ENCODE peak calls at places on chromosome 17, in six cellular contexts. One of them, this sample, is unnamed.
A peak's percentile ranks its signal among the peaks of the same experiment; 100 is the strongest.

GRCh38 chr17:79987890-79988162 is 47.8 kb downstream of the TBC1D16 start:
- DNase-seq in breast epithelium: no peak
- DNase-seq in IMR-90: no peak
- DNase-seq in caudate nucleus: no peak
- DNase-seq in tibial artery: no peak
- DNase-seq in tibial nerve: no peak
- DNase-seq in this sample: no peak

GRCh38 chr17:71071837-71072236 is 902.5 kb downstream of the KCNJ2 start:
- DNase-seq in breast epithelium: no peak
- DNase-seq in IMR-90: peak; percentile 99
- DNase-seq in caudate nucleus: no peak
- DNase-seq in tibial artery: no peak
- DNase-seq in tibial nerve: no peak
- DNase-seq in this sample: no peak

GRCh38 chr17:59435238-59435637 is 103.8 kb downstream of the YPEL2 start:
- DNase-seq in breast epithelium: no peak
- DNase-seq in IMR-90: peak; percentile 70
- DNase-seq in caudate nucleus: no peak
- DNase-seq in tibial artery: no peak
- DNase-seq in tibial nerve: no peak
- DNase-seq in this sample: no peak

GRCh38 chr17:60269417-60269816 is 119.6 kb downstream of the CA4 start:
- DNase-seq in breast epithelium: no peak
- DNase-seq in IMR-90: no peak
- DNase-seq in caudate nucleus: no peak
- DNase-seq in tibial artery: no peak
- DNase-seq in tibial nerve: no peak
- DNase-seq in this sample: no peak

GRCh38 chr17:21445091-21445650 is 69.0 kb downstream of the KCNJ12 start:
- DNase-seq in breast epithelium: no peak
- DNase-seq in IMR-90: no peak
- DNase-seq in caudate nucleus: no peak
- DNase-seq in tibial artery: no peak
- DNase-seq in tibial nerve: no peak
- DNase-seq in this sample: no peak

GRCh38 chr17:48909796-48910195 is 1.6 kb downstream of the UBE2Z start:
- DNase-seq in breast epithelium: no peak
- DNase-seq in IMR-90: peak; percentile 27
- DNase-seq in caudate nucleus: no peak
- DNase-seq in tibial artery: no peak
- DNase-seq in tibial nerve: no peak
- DNase-seq in this sample: no peak

GRCh38 chr17:43134774-43135453 is 9.8 kb upstream of the BRCA1 start:
- DNase-seq in breast epithelium: no peak
- DNase-seq in IMR-90: no peak
- DNase-seq in caudate nucleus: no peak
- DNase-seq in tibial artery: no peak
- DNase-seq in tibial nerve: no peak
- DNase-seq in this sample: no peak

GRCh38 chr17:17497065-17497844 is 1.1 kb upstream of the RASD1 start:
- DNase-seq in breast epithelium: no peak
- DNase-seq in IMR-90: no peak
- DNase-seq in caudate nucleus: no peak
- DNase-seq in tibial artery: no peak
- DNase-seq in tibial nerve: no peak
- DNase-seq in this sample: no peak

GRCh38 chr17:43952724-43953666 is 745 bp downstream of the PYY start:
- DNase-seq in breast epithelium: no peak
- DNase-seq in IMR-90: no peak
- DNase-seq in caudate nucleus: no peak
- DNase-seq in tibial artery: no peak
- DNase-seq in tibial nerve: no peak
- DNase-seq in this sample: no peak

GRCh38 chr17:16918443-16918842 is 53.5 kb downstream of the TNFRSF13B start:
- DNase-seq in breast epithelium: no peak
- DNase-seq in IMR-90: no peak
- DNase-seq in caudate nucleus: no peak
- DNase-seq in tibial artery: no peak
- DNase-seq in tibial nerve: no peak
- DNase-seq in this sample: no peak

GRCh38 chr17:60622961-60623360 is 23.0 kb downstream of the PPM1D start:
- DNase-seq in breast epithelium: no peak
- DNase-seq in IMR-90: no peak
- DNase-seq in caudate nucleus: no peak
- DNase-seq in tibial artery: no peak
- DNase-seq in tibial nerve: no peak
- DNase-seq in this sample: no peak

GRCh38 chr17:42673885-42674754 is 2.7 kb downstream of the PLEKHH3 start:
- DNase-seq in breast epithelium: no peak
- DNase-seq in IMR-90: peak; percentile 50
- DNase-seq in caudate nucleus: no peak
- DNase-seq in tibial artery: peak; percentile 65
- DNase-seq in tibial nerve: no peak
- DNase-seq in this sample: peak; percentile 35

GRCh38 chr17:54948380-54948779 is 20.1 kb downstream of the COX11 start:
- DNase-seq in breast epithelium: no peak
- DNase-seq in IMR-90: peak; percentile 98
- DNase-seq in caudate nucleus: no peak
- DNase-seq in tibial artery: no peak
- DNase-seq in tibial nerve: no peak
- DNase-seq in this sample: no peak

GRCh38 chr17:72529386-72529785 is 408.6 kb downstream of the SOX9 start:
- DNase-seq in breast epithelium: no peak
- DNase-seq in IMR-90: no peak
- DNase-seq in caudate nucleus: no peak
- DNase-seq in tibial artery: no peak
- DNase-seq in tibial nerve: no peak
- DNase-seq in this sample: no peak

GRCh38 chr17:79465011-79466006 is 145.5 kb downstream of the RBFOX3 start:
- DNase-seq in breast epithelium: no peak
- DNase-seq in IMR-90: no peak
- DNase-seq in caudate nucleus: no peak
- DNase-seq in tibial artery: no peak
- DNase-seq in tibial nerve: no peak
- DNase-seq in this sample: no peak

GRCh38 chr17:48791128-48792032 is 25.6 kb downstream of the TTLL6 start:
- DNase-seq in breast epithelium: peak; percentile 72
- DNase-seq in IMR-90: peak; percentile 79
- DNase-seq in caudate nucleus: no peak
- DNase-seq in tibial artery: peak; percentile 79
- DNase-seq in tibial nerve: peak; percentile 87
- DNase-seq in this sample: peak; percentile 28

GRCh38 chr17:72270530-72270929 is 149.7 kb downstream of the SOX9 start:
- DNase-seq in breast epithelium: no peak
- DNase-seq in IMR-90: peak; percentile 3
- DNase-seq in caudate nucleus: no peak
- DNase-seq in tibial artery: peak; percentile 63
- DNase-seq in tibial nerve: peak; percentile 59
- DNase-seq in this sample: no peak

GRCh38 chr17:55909776-55910175 is 158.9 kb downstream of the PCTP start:
- DNase-seq in breast epithelium: no peak
- DNase-seq in IMR-90: no peak
- DNase-seq in caudate nucleus: no peak
- DNase-seq in tibial artery: no peak
- DNase-seq in tibial nerve: no peak
- DNase-seq in this sample: no peak

DNA sequence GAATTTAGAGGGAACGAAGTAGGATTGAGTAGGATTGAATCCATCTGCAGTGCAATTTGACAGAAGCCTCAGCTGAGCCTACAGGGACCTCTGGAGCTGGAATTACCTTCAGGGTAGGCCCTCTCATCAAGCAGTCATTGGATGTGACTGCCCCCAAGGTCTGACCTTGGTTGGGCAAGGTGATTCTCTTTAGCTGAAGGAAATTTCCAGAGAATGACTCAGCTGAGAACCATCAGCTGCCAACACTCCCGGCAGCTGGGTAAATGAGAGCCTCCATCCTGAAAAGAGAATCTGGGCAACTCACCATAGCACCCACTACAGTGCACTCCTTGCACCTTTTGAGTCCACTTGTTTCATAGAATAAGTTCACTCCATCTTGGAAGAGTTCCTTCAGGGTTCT is 113.5 kb upstream of the MED13 start:
- DNase-seq in breast epithelium: no peak
- DNase-seq in IMR-90: peak; percentile 33
- DNase-seq in caudate nucleus: no peak
- DNase-seq in tibial artery: no peak
- DNase-seq in tibial nerve: no peak
- DNase-seq in this sample: no peak
- H3K27ac ChIP-seq in breast epithelium: no peak overlapping the region
- H3K27ac ChIP-seq in IMR-90: no peak overlapping the region
- H3K27ac ChIP-seq in caudate nucleus: no peak overlapping the region
- H3K27ac ChIP-seq in tibial artery: no peak overlapping the region
- H3K27ac ChIP-seq in tibial nerve: no peak overlapping the region
- H3K27ac ChIP-seq in this sample: no peak overlapping the region

GRCh38 chr17:4610656-4611055 is 26.3 kb downstream of the SMTNL2 start:
- DNase-seq in breast epithelium: no peak
- DNase-seq in IMR-90: no peak
- DNase-seq in caudate nucleus: no peak
- DNase-seq in tibial artery: no peak
- DNase-seq in tibial nerve: no peak
- DNase-seq in this sample: no peak

GRCh38 chr17:4609761-4610160 is 25.4 kb downstream of the SMTNL2 start:
- DNase-seq in breast epithelium: no peak
- DNase-seq in IMR-90: no peak
- DNase-seq in caudate nucleus: no peak
- DNase-seq in tibial artery: no peak
- DNase-seq in tibial nerve: no peak
- DNase-seq in this sample: no peak

GRCh38 chr17:4607773-4608187 is 23.5 kb downstream of the SMTNL2 start:
- DNase-seq in breast epithelium: no peak
- DNase-seq in IMR-90: peak; percentile 49
- DNase-seq in caudate nucleus: no peak
- DNase-seq in tibial artery: peak; percentile 75
- DNase-seq in tibial nerve: peak; percentile 73
- DNase-seq in this sample: peak; percentile 24

GRCh38 chr17:4607261-4607731 is 23.0 kb downstream of the SMTNL2 start:
- DNase-seq in breast epithelium: no peak
- DNase-seq in IMR-90: no peak
- DNase-seq in caudate nucleus: no peak
- DNase-seq in tibial artery: no peak
- DNase-seq in tibial nerve: no peak
- DNase-seq in this sample: no peak

GRCh38 chr17:4610162-4610561 is 25.8 kb downstream of the SMTNL2 start:
- DNase-seq in breast epithelium: no peak
- DNase-seq in IMR-90: no peak
- DNase-seq in caudate nucleus: no peak
- DNase-seq in tibial artery: no peak
- DNase-seq in tibial nerve: no peak
- DNase-seq in this sample: no peak
- H3K27ac ChIP-seq in breast epithelium: no peak overlapping the region
- H3K27ac ChIP-seq in IMR-90: no peak overlapping the region
- H3K27ac ChIP-seq in caudate nucleus: no peak overlapping the region
- H3K27ac ChIP-seq in tibial artery: no peak overlapping the region
- H3K27ac ChIP-seq in tibial nerve: no peak overlapping the region
- H3K27ac ChIP-seq in this sample: no peak overlapping the region

DNA sequence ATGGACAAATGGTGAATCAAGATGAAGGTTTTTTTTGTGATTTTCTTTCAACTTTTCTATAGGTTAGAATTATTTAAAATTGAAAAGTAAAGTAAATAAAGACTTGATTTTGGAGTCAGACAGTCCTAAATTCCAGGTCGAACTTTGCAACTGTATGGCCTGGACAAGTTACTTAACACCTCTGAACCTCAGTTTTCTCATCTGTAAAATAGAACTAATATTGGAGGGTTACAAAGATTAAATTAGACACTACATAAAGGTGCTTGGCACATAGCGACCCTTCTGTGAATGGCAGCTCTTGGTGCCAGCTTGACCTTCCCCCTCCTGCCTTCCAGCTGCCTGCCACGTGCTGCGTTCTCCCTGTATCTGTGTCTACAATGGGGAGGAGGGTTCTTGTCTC is 3.0 kb downstream of the RSAD1 start:
- DNase-seq in breast epithelium: no peak
- DNase-seq in IMR-90: no peak
- DNase-seq in caudate nucleus: no peak
- DNase-seq in tibial artery: no peak
- DNase-seq in tibial nerve: no peak
- DNase-seq in this sample: no peak
- H3K27ac ChIP-seq in breast epithelium: peak overlapping the region; percentile 83
- H3K27ac ChIP-seq in IMR-90: no peak overlapping the region
- H3K27ac ChIP-seq in caudate nucleus: no peak overlapping the region
- H3K27ac ChIP-seq in tibial artery: peak overlapping the region; percentile 84
- H3K27ac ChIP-seq in tibial nerve: no peak overlapping the region
- H3K27ac ChIP-seq in this sample: no peak overlapping the region

DNA sequence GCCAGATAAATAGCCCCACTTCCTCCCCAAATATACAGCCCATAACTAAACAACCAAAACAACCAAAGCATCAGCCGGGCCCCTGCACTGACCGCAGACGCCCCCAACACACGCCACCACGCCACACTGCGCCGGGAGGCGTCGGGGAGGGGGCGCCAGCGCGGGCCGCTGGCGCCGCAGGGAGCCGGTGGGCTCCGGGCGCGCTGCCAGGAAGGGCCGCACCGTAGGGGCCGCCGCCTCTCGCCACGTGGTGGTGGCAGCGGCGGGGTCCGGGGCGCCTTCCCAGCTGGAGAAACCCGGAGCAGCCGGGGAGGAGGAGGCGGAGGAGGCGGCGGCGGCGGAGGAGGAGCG is 319 bp upstream of the TBKBP1 start:
- DNase-seq in breast epithelium: no peak
- DNase-seq in IMR-90: no peak
- DNase-seq in caudate nucleus: no peak
- DNase-seq in tibial artery: no peak
- DNase-seq in tibial nerve: no peak
- DNase-seq in this sample: no peak
- H3K27ac ChIP-seq in breast epithelium: peak overlapping the region; percentile 85
- H3K27ac ChIP-seq in IMR-90: no peak overlapping the region
- H3K27ac ChIP-seq in caudate nucleus: no peak overlapping the region
- H3K27ac ChIP-seq in tibial artery: peak overlapping the region; percentile 82
- H3K27ac ChIP-seq in tibial nerve: peak overlapping the region; percentile 93
- H3K27ac ChIP-seq in this sample: no peak overlapping the region

GRCh38 chr17:62787358-62787757 is 20.8 kb downstream of the MARCHF10 start:
- DNase-seq in breast epithelium: no peak
- DNase-seq in IMR-90: peak; percentile 65
- DNase-seq in caudate nucleus: no peak
- DNase-seq in tibial artery: no peak
- DNase-seq in tibial nerve: no peak
- DNase-seq in this sample: no peak
- H3K27ac ChIP-seq in breast epithelium: no peak overlapping the region
- H3K27ac ChIP-seq in IMR-90: no peak overlapping the region
- H3K27ac ChIP-seq in caudate nucleus: no peak overlapping the region
- H3K27ac ChIP-seq in tibial artery: no peak overlapping the region
- H3K27ac ChIP-seq in tibial nerve: no peak overlapping the region
- H3K27ac ChIP-seq in this sample: no peak overlapping the region

This sample was measured in substantia nigra.